ENCODE peak calls at places on chromosomes 3 and 15, in nine cellular contexts. O is NCI-H2029; R is tibial artery; M is anterior cingulate cortex; N is AG10803; K is EH; L is GM03348; D is stimulated activated CD8-positive, alpha-beta memory T cell treated with anti-CD3 and anti-CD28 coated beads, Interleukin-12 subunit alpha, Interleukin-12 subunit beta, amount 100 ng/mL, for 1 hour; X is naive thymus-derived CD4-positive, alpha-beta T cell. I is an unnamed sample.

GRCh38 chr3:171461087-171461917 is 1.1 kb upstream of the TNIK start:
- DNase-seq in O (peak; percentile 65), R (no peak), M (no peak), N (peak; percentile 25), K (no peak), L (no peak), D (no peak), X (peak; percentile 40), I (peak; percentile 53)

GRCh38 chr3:125395091-125395490 is 20.0 kb upstream of the ZNF148 start:
- DNase-seq in O (no peak), R (no peak), M (no peak), N (no peak), K (no peak), L (no peak), D (no peak), X (no peak), I (no peak)

GRCh38 chr3:36786921-36787890 is 22.9 kb upstream of the DCLK3 start:
- DNase-seq in O (no peak), R (no peak), M (no peak), N (no peak), K (no peak), L (no peak), D (no peak), X (no peak), I (no peak)

GRCh38 chr3:122021037-122021436 is 1.0 kb downstream of the ILDR1 start:
- DNase-seq in O (no peak), R (no peak), M (no peak), N (no peak), K (no peak), L (no peak), D (no peak), X (no peak), I (no peak)

GRCh38 chr15:81160312-81161214 is 26.5 kb downstream of the CFAP161 start:
- DNase-seq in O (peak; percentile 51), R (peak; percentile 79), M (no peak), N (peak; percentile 94), K (peak; percentile 77), L (peak; percentile 83), D (no peak), X (no peak), I (peak; percentile 11)

GRCh38 chr15:61141497-61142125 is 87.5 kb downstream of the RORA start:
- DNase-seq in O (peak; percentile 17), R (no peak), M (no peak), N (no peak), K (no peak), L (no peak), D (no peak), X (no peak), I (no peak)

GRCh38 chr3:10845240-10845761 is 29.3 kb downstream of the SLC6A11 start:
- DNase-seq in O (no peak), R (no peak), M (no peak), N (no peak), K (no peak), L (no peak), D (no peak), X (no peak), I (no peak)

GRCh38 chr3:189685854-189686253 is 54.7 kb downstream of the TP63 start:
- DNase-seq in O (no peak), R (no peak), M (no peak), N (peak; percentile 72), K (peak; percentile 87), L (peak; percentile 53), D (no peak), X (no peak), I (no peak)

GRCh38 chr3:13801361-13802214 is 78.3 kb downstream of the WNT7A start:
- DNase-seq in O (no peak), R (no peak), M (no peak), N (no peak), K (peak; percentile 9), L (no peak), D (no peak), X (no peak), I (no peak)

GRCh38 chr15:92848852-92849598 is 51.1 kb upstream of the CHD2 start:
- DNase-seq in O (no peak), R (no peak), M (no peak), N (peak; percentile 79), K (peak; percentile 62), L (peak; percentile 58), D (peak; percentile 15), X (peak; percentile 59), I (no peak)

GRCh38 chr3:182583545-182583944 is 209.8 kb upstream of the ATP11B start:
- DNase-seq in O (no peak), R (no peak), M (no peak), N (no peak), K (no peak), L (no peak), D (no peak), X (no peak), I (no peak)

GRCh38 chr3:184005981-184006507 is 11.6 kb downstream of the ABCC5 start:
- DNase-seq in O (peak; percentile 96), R (peak; percentile 68), M (peak; percentile 6), N (peak; percentile 12), K (no peak), L (no peak), D (no peak), X (no peak), I (peak; percentile 90)